ENCODE peak calls at places on chromosomes 2 and 18, in four cellular contexts. D is A549, L is GM06990, E is astrocyte of the cerebellum. I is an unnamed sample.

GRCh38 chr2:29742641-29743040 is 178.7 kb downstream of the ALK start:
- DNase-seq in D (no peak), L (no peak), E (no peak), I (no peak)

GRCh38 chr18:21314721-21315120 is 72.7 kb downstream of the GREB1L start:
- DNase-seq in D (no peak), L (no peak), E (no peak), I (no peak)

GRCh38 chr2:26450031-26450635 is 27.8 kb downstream of the OTOF start:
- DNase-seq in D (no peak), L (no peak), E (no peak), I (no peak)

GRCh38 chr18:70022636-70023035 is 75.0 kb upstream of the CD226 start:
- DNase-seq in D (no peak), L (no peak), E (no peak), I (no peak)

GRCh38 chr2:19540739-19541503 is 182.5 kb upstream of the OSR1 start:
- DNase-seq in D (peak; percentile 34), L (no peak), E (peak; percentile 50), I (peak; percentile 24)

GRCh38 chr18:39274535-39274934 is 1708.9 kb upstream of the CELF4 start:
- DNase-seq in D (no peak), L (no peak), E (no peak), I (no peak)

GRCh38 chr18:48946329-48946835 is 4.4 kb downstream of the SMAD7 start:
- DNase-seq in D (no peak), L (no peak), E (peak; percentile 81), I (no peak)

GRCh38 chr2:53460347-53460746 is 307.3 kb upstream of the CHAC2 start:
- DNase-seq in D (no peak), L (no peak), E (no peak), I (no peak)

GRCh38 chr2:127174176-127174575 is 45.9 kb downstream of the CYP27C1 start:
- DNase-seq in D (peak; percentile 28), L (no peak), E (no peak), I (no peak)

GRCh38 chr2:3322311-3322970 is 55.2 kb downstream of the EIPR1 start:
- DNase-seq in D (no peak), L (no peak), E (no peak), I (no peak)

GRCh38 chr2:133241231-133241575 is 327.1 kb downstream of the NCKAP5 start:
- DNase-seq in D (no peak), L (no peak), E (no peak), I (no peak)

GRCh38 chr2:12105180-12105579 is 358.7 kb downstream of the LPIN1 start:
- DNase-seq in D (no peak), L (no peak), E (no peak), I (no peak)

GRCh38 chr2:160657206-160657605 is 163.6 kb upstream of the RBMS1 start:
- DNase-seq in D (no peak), L (no peak), E (no peak), I (no peak)

GRCh38 chr2:173513117-173513516 is 158.4 kb downstream of the CDCA7 start:
- DNase-seq in D (no peak), L (no peak), E (no peak), I (no peak)

GRCh38 chr2:105682401-105682800 is 62.3 kb upstream of the NCK2 start:
- DNase-seq in D (no peak), L (no peak), E (no peak), I (no peak)

GRCh38 chr2:134704173-134704572 is 14.6 kb downstream of the TMEM163 start:
- DNase-seq in D (no peak), L (no peak), E (no peak), I (no peak)

GRCh38 chr2:112839407-112840067 is 3.0 kb upstream of the IL1B start:
- DNase-seq in D (no peak), L (no peak), E (no peak), I (no peak)

GRCh38 chr18:68713791-68714190 is 1.1 kb downstream of the TMX3 start:
- DNase-seq in D (no peak), L (no peak), E (no peak), I (no peak)

GRCh38 chr18:25449046-25449445 is 97.1 kb upstream of the ZNF521 start:
- DNase-seq in D (no peak), L (no peak), E (no peak), I (no peak)

GRCh38 chr2:171279983-171280790 is 119.5 kb upstream of the TLK1 start:
- DNase-seq in D (no peak), L (no peak), E (no peak), I (no peak)

GRCh38 chr2:204673877-204674276 is 128.6 kb downstream of the PARD3B start:
- DNase-seq in D (no peak), L (no peak), E (no peak), I (no peak)

GRCh38 chr18:37457337-37457736 is 108.3 kb downstream of the CELF4 start:
- DNase-seq in D (no peak), L (no peak), E (no peak), I (no peak)

GRCh38 chr2:240219208-240219890 is 78.9 kb upstream of the OTOS start:
- DNase-seq in D (no peak), L (no peak), E (no peak), I (no peak)

GRCh38 chr18:49479381-49480137 is 7.5 kb downstream of the C18orf32 start:
- DNase-seq in D (no peak), L (no peak), E (no peak), I (no peak)

GRCh38 chr2:217936952-217937351 is 65.8 kb downstream of the TNS1 start:
- DNase-seq in D (no peak), L (no peak), E (no peak), I (no peak)
- H3K4me3 ChIP-seq in D (no peak overlapping the region), L (no peak overlapping the region), E (no peak overlapping the region), I (no peak overlapping the region)

GRCh38 chr18:5975111-5975622 is 79.8 kb upstream of the TMEM200C start:
- DNase-seq in D (no peak), L (peak; percentile 61), E (peak; percentile 78), I (peak; percentile 88)
- TF ChIP-seq CTCF in D (no peak), L (peak; percentile 5), E (peak; percentile 39), I (no peak)

DNA sequence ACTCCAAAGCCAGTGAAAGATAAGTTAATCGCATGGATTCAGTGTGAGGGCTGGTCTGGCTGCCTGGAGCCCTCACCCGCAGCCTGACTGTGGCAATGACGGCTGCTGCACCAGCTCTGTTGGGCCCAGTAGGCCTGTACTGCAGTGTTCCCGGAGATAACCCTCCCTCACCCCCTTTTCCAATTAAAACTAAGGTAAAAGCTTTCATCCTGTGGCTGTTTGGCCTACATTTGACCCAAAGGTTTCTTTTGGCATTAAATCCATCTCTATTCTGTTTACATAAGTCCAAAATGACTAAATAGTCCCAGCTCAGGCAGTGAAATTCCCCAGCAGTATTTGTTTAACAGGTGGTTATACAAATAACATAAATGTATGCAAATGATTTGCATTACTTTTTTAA is 77.8 kb downstream of the ZNF532 start:
- DNase-seq in D (no peak), L (no peak), E (no peak), I (no peak)
- H3K4me3 ChIP-seq in D (no peak overlapping the region), L (no peak overlapping the region), E (no peak overlapping the region), I (no peak overlapping the region)

GRCh38 chr2:39851691-39852110 is 72.6 kb upstream of the THUMPD2 start:
- DNase-seq in D (no peak), L (no peak), E (peak; percentile 29), I (peak; percentile 28)
- TF ChIP-seq CTCF in D (no peak), L (no peak), E (no peak), I (no peak)

GRCh38 chr2:99662761-99663341 is 173.0 kb upstream of the REV1 start:
- DNase-seq in D (no peak), L (no peak), E (peak; percentile 99), I (no peak)
- H3K4me3 ChIP-seq in D (no peak overlapping the region), L (no peak overlapping the region), E (no peak overlapping the region), I (no peak overlapping the region)

GRCh38 chr2:236167297-236168109 is 683 bp downstream of the GBX2 start:
- DNase-seq in D (peak; percentile 51), L (no peak), E (no peak), I (no peak)
- TF ChIP-seq CTCF in D (peak; percentile 33), L (no peak), E (peak; percentile 47), I (no peak)

GRCh38 chr2:190320696-190321095 is 1.1 kb upstream of the HIBCH start:
- DNase-seq in D (no peak), L (peak; percentile 33), E (no peak), I (peak; percentile 73)

GRCh38 chr2:190315273-190315672 is 4.4 kb downstream of the HIBCH start:
- DNase-seq in D (no peak), L (no peak), E (no peak), I (peak; percentile 42)

GRCh38 chr2:190319557-190320498 is at the start of gene HIBCH:
- DNase-seq in D (peak; percentile 84), L (peak; percentile 95), E (peak; percentile 95), I (peak; percentile 97)

GRCh38 chr2:190318931-190319556 is 582 bp downstream of the HIBCH start:
- DNase-seq in D (no peak), L (no peak), E (no peak), I (peak; percentile 50)

DNA sequence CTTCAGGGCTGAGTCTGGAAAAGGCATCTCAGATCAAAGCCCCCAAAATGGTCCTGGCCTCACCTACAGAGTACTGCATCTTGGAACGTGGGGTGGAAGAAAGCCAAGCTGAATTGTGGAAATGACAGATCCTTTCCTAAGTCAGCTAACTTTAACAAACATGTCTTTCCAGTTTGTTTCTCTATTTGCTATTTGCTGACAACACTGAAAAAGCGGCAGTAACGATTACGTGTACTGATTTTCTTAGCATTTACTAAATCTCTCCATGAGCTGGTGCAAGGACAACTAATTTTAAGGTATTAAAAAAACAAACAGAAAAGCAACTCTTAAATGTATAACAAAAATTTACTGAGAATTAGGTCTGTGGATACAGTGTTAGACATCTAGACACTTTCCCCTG is 1.1 kb downstream of the HIBCH start:
- DNase-seq in D (no peak), L (no peak), E (no peak), I (no peak)
- H3K4me3 ChIP-seq in D (peak overlapping the region; percentile 75), L (peak overlapping the region; percentile 83), E (peak overlapping the region; percentile 69), I (peak overlapping the region; percentile 83)